ENCODE peak calls at places on chromosome 12, in four cellular contexts. X, Q, R and V are unnamed samples.

GRCh38 chr12:1830981-1831930 is 10.9 kb downstream of the LRTM2 start:
- DNase-seq in X (peak; percentile 95), Q (no peak), R (no peak), V (no peak)

GRCh38 chr12:51183816-51184215 is 10.9 kb upstream of the TFCP2 start:
- DNase-seq in X (no peak), Q (no peak), R (peak; percentile 88), V (no peak)

GRCh38 chr12:116160196-116160595 is 117.3 kb downstream of the MED13L start:
- DNase-seq in X (no peak), Q (no peak), R (no peak), V (no peak)

GRCh38 chr12:41008472-41008871 is 179.6 kb upstream of the PDZRN4 start:
- DNase-seq in X (no peak), Q (no peak), R (no peak), V (no peak)

GRCh38 chr12:116612436-116612835 is 53.3 kb downstream of the MAP1LC3B2 start:
- DNase-seq in X (no peak), Q (no peak), R (no peak), V (no peak)

GRCh38 chr12:128684357-128684756 is 139.4 kb downstream of the SLC15A4 start:
- DNase-seq in X (no peak), Q (no peak), R (no peak), V (no peak)

GRCh38 chr12:29043069-29043468 is 106.0 kb upstream of the FAR2 start:
- DNase-seq in X (no peak), Q (no peak), R (no peak), V (no peak)

GRCh38 chr12:101759396-101760047 is 20.3 kb upstream of the SYCP3 start:
- DNase-seq in X (peak; percentile 46), Q (no peak), R (no peak), V (no peak)

GRCh38 chr12:4164591-4165558 is 108.7 kb upstream of the CCND2 start:
- DNase-seq in X (peak; percentile 66), Q (no peak), R (no peak), V (no peak)

GRCh38 chr12:138898-139534 is 72.4 kb downstream of the IQSEC3 start:
- DNase-seq in X (peak; percentile 46), Q (peak; percentile 60), R (no peak), V (no peak)

GRCh38 chr12:98533723-98534251 is 18.4 kb downstream of the TMPO start:
- DNase-seq in X (no peak), Q (no peak), R (no peak), V (no peak)

GRCh38 chr12:22409071-22409951 is 74.8 kb upstream of the ST8SIA1 start:
- DNase-seq in X (no peak), Q (no peak), R (peak; percentile 51), V (no peak)

GRCh38 chr12:47763481-47764344 is 5.0 kb upstream of the RAPGEF3 start:
- DNase-seq in X (no peak), Q (no peak), R (no peak), V (no peak)

GRCh38 chr12:51216652-51217051 is 1.2 kb downstream of the POU6F1 start:
- DNase-seq in X (peak; percentile 31), Q (no peak), R (no peak), V (no peak)

GRCh38 chr12:42326466-42327226 is 679 bp downstream of the PPHLN1 start:
- DNase-seq in X (peak; percentile 11), Q (no peak), R (no peak), V (no peak)

GRCh38 chr12:59980491-59980890 is 384.7 kb downstream of the SLC16A7 start:
- DNase-seq in X (no peak), Q (no peak), R (no peak), V (no peak)

GRCh38 chr12:32027684-32028355 is 68.6 kb downstream of the RESF1 start:
- DNase-seq in X (no peak), Q (no peak), R (no peak), V (no peak)

GRCh38 chr12:76781321-76781720 is 17.4 kb downstream of the ZDHHC17 start:
- DNase-seq in X (no peak), Q (no peak), R (no peak), V (no peak)

GRCh38 chr12:128418944-128419343 is 152.0 kb downstream of the TMEM132C start:
- DNase-seq in X (no peak), Q (no peak), R (no peak), V (no peak)

GRCh38 chr12:62715086-62715786 is 219.7 kb downstream of the PPM1H start:
- DNase-seq in X (peak; percentile 61), Q (no peak), R (no peak), V (no peak)

GRCh38 chr12:14979468-14979867 is 6.6 kb downstream of the PDE6H start:
- DNase-seq in X (no peak), Q (no peak), R (no peak), V (no peak)

GRCh38 chr12:31248815-31249214 is 77.1 kb downstream of the SINHCAF start:
- DNase-seq in X (no peak), Q (no peak), R (no peak), V (no peak)

GRCh38 chr12:128316981-128317526 is 50.1 kb downstream of the TMEM132C start:
- DNase-seq in X (no peak), Q (no peak), R (no peak), V (no peak)

GRCh38 chr12:114662512-114663177 is 21.3 kb downstream of the TBX3 start:
- DNase-seq in X (peak; percentile 78), Q (peak; percentile 85), R (peak; percentile 64), V (peak; percentile 40)

GRCh38 chr12:69689638-69690037 is 9.5 kb downstream of the BEST3 start:
- DNase-seq in X (peak; percentile 70), Q (no peak), R (no peak), V (no peak)

GRCh38 chr12:46553266-46553665 is 180.7 kb upstream of the SLC38A2 start:
- DNase-seq in X (no peak), Q (no peak), R (no peak), V (no peak)

GRCh38 chr12:111155521-111155920 is 213.4 kb downstream of the PHETA1 start:
- DNase-seq in X (no peak), Q (no peak), R (no peak), V (no peak)

DNA sequence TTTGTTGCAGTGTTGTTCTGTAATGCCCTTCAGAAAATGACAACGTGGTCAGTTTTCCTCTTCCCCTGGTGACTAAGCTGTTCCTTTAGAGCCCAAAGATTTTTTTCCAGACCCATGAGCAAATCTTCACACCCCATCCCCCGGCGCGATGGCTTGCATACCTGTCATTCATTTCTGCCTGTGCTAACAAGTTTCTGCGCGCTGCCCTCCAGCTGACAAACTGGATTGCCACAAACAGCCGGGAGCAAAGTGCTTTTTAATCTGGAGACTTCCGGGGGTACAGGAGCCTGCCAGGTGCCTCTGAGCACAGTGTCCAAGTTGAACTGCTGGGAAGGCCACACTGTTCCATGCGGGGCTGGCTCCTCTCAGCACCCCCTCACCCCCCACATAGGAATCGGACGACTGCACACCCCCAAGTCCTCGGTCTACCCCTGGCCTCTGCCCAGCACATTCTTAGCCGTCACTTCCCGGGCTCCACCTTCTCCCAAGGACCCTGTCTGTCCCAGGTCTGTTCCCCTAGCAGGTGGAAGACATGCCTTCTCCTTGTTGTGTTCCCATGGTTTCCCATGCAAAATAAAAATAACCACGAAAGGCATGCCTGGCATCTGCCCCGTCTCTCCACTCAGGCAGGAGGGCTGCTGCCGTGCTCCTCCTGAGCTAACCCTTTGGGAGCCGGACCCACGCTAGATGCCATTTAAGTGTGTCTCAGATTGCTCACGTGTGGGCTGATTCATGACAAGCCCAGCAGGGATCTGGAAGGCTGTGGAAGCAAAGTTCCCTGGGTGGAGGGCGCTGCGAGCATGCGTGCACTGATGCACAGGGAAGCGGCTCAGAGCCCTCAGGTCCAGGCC is 14.1 kb downstream of the RILPL1 start:
- DNase-seq in X (no peak), Q (peak; percentile 75), R (no peak), V (peak; percentile 47)
- H3K27ac ChIP-seq in X (no peak overlapping the region), Q (peak overlapping the region; percentile 67), R (no peak overlapping the region), V (peak overlapping the region; percentile 86)

DNA sequence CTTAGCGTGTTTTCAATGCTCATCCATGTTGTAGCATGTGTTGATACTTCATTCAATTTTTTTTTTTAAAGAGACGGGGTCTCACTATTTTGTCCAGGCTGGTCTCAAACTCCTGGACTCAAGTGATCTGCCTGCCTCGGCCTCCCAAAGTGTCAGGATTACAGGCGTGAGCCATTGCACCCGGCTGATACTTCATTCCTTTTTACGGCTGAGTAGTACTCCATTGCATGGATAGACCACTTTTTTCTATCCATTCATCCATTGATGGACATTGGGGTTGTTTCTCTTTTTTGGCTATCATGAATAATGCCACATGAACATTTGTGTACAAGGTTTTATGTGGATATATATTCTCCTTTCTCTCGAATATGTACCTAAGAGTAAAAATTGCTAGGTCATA is 1.2 kb downstream of the P2RX7 start:
- DNase-seq in X (no peak), Q (no peak), R (no peak), V (no peak)
- H3K27ac ChIP-seq in X (no peak overlapping the region), Q (peak overlapping the region; percentile 92), R (no peak overlapping the region), V (no peak overlapping the region)

GRCh38 chr12:66919466-66919865 is 240.6 kb upstream of the GRIP1 start:
- DNase-seq in X (no peak), Q (no peak), R (no peak), V (no peak)
- H3K27ac ChIP-seq in X (no peak overlapping the region), Q (no peak overlapping the region), R (no peak overlapping the region), V (no peak overlapping the region)

DNA sequence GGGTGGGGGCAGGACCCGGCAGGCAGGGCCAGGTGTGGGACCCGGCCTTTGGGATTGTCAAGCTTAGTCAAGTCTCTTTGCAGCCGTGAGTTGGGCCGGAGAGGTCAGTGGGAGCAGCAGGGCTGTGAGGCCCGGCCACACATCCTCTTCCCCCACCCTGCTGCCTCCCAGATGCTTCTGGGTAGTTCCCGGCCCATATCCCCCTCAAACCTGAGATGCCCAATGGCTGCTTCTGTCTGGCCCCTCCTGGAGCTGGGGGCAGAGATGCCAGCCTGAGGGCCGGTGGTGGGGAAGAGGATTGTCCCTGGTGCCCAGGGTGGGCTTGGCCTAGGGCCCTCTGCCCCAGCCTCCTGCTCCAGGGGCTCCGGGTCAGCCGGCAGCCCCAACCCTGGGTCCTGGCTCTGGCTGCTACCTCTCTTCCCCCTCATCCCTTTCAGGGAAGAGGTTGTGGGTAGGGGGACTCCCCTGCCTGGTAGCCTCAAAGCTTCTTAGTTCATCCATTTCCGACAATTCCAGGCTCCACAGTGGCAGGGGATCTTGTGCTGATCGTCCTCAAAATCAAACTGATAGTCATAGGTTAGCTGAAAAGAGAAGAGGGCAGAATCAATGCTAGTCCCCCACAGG is 2.8 kb upstream of the PRKAG1 start:
- DNase-seq in X (no peak), Q (peak; percentile 55), R (no peak), V (no peak)
- H3K27ac ChIP-seq in X (no peak overlapping the region), Q (no peak overlapping the region), R (no peak overlapping the region), V (no peak overlapping the region)

DNA sequence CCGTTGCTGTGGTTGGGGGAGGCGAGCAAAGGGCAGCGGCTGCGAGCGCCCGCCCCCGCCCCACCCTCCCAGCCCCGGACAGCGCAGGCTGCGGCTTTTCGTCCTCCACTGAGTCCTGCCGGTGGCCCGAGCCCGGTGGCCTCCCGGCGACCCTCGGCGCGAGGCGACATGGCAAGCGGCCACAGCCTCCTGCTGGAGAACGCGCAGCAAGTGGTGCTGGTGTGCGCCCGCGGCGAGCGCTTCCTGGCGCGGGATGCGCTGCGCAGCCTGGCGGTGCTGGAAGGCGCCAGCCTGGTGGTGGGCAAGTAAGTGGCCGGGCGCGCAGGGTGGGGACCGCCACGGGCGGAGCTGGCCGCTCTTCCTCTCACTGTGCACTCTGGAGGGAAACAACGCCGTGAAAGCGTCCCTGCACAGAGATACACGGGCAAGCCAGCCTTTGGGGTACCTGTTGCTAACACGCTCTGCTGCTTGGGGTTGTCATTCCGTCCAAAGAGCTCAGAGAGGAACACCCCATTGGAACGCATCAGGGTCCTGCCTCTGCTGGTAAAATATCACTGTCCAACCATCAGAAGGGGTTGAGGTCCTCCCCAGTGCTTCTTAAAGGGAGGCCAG is at the start of gene AMDHD1:
- DNase-seq in X (peak; percentile 81), Q (peak; percentile 67), R (peak; percentile 56), V (no peak)
- H3K27ac ChIP-seq in X (no peak within 1 kb of the TSS), Q (peak within 1 kb of the TSS; percentile 86), R (peak within 1 kb of the TSS; percentile 85), V (no peak within 1 kb of the TSS)